ENCODE peak calls at places on chromosomes 2 and 18, in nine cellular contexts. One of them, this sample, is unnamed.

GRCh38 chr2:137521653-137522052 is 442.6 kb upstream of the HNMT start:
- DNase-seq in GM06990: no peak
- DNase-seq in spleen: no peak
- DNase-seq in dorsolateral prefrontal cortex: no peak
- DNase-seq in right cardiac atrium: no peak
- DNase-seq in uterus: no peak
- DNase-seq in psoas muscle: no peak
- DNase-seq in transverse colon: no peak
- DNase-seq in HCT116: no peak
- DNase-seq in this sample: no peak

GRCh38 chr2:222802502-222803196 is 58.2 kb upstream of the ACSL3 start:
- DNase-seq in psoas muscle: no peak
- DNase-seq in right cardiac atrium: no peak
- DNase-seq in spleen: no peak
- DNase-seq in dorsolateral prefrontal cortex: no peak
- DNase-seq in HCT116: no peak
- DNase-seq in uterus: no peak
- DNase-seq in GM06990: no peak
- DNase-seq in transverse colon: no peak
- DNase-seq in this sample: no peak

GRCh38 chr2:317501-318424 is 29.9 kb upstream of the ALKAL2 start:
- DNase-seq in HCT116: no peak
- DNase-seq in right cardiac atrium: no peak
- DNase-seq in GM06990: no peak
- DNase-seq in transverse colon: no peak
- DNase-seq in spleen: no peak
- DNase-seq in uterus: no peak
- DNase-seq in dorsolateral prefrontal cortex: no peak
- DNase-seq in psoas muscle: no peak
- DNase-seq in this sample: no peak

GRCh38 chr2:223414646-223415045 is 187.5 kb downstream of the SCG2 start:
- DNase-seq in psoas muscle: peak; percentile 40
- DNase-seq in right cardiac atrium: peak; percentile 82
- DNase-seq in GM06990: no peak
- DNase-seq in uterus: peak; percentile 53
- DNase-seq in spleen: no peak
- DNase-seq in HCT116: no peak
- DNase-seq in dorsolateral prefrontal cortex: no peak
- DNase-seq in transverse colon: no peak
- DNase-seq in this sample: no peak

GRCh38 chr2:144159264-144159663 is 360.7 kb downstream of the ZEB2 start:
- DNase-seq in GM06990: no peak
- DNase-seq in spleen: no peak
- DNase-seq in HCT116: no peak
- DNase-seq in psoas muscle: no peak
- DNase-seq in dorsolateral prefrontal cortex: no peak
- DNase-seq in transverse colon: no peak
- DNase-seq in right cardiac atrium: no peak
- DNase-seq in uterus: no peak
- DNase-seq in this sample: no peak

GRCh38 chr2:45496869-45497268 is 114.2 kb downstream of the SRBD1 start:
- DNase-seq in GM06990: no peak
- DNase-seq in HCT116: no peak
- DNase-seq in dorsolateral prefrontal cortex: no peak
- DNase-seq in transverse colon: no peak
- DNase-seq in uterus: no peak
- DNase-seq in spleen: no peak
- DNase-seq in psoas muscle: no peak
- DNase-seq in right cardiac atrium: no peak
- DNase-seq in this sample: no peak

GRCh38 chr18:75208055-75208835 is 694 bp downstream of the PTGR3 start:
- DNase-seq in psoas muscle: peak; percentile 63
- DNase-seq in dorsolateral prefrontal cortex: peak; percentile 44
- DNase-seq in spleen: peak; percentile 89
- DNase-seq in right cardiac atrium: peak; percentile 85
- DNase-seq in uterus: peak; percentile 45
- DNase-seq in GM06990: peak; percentile 72
- DNase-seq in HCT116: no peak
- DNase-seq in transverse colon: peak; percentile 64
- DNase-seq in this sample: peak; percentile 64

GRCh38 chr2:209526541-209526940 is 102.7 kb downstream of the MAP2 start:
- DNase-seq in GM06990: peak; percentile 12
- DNase-seq in right cardiac atrium: no peak
- DNase-seq in transverse colon: no peak
- DNase-seq in HCT116: no peak
- DNase-seq in uterus: no peak
- DNase-seq in spleen: no peak
- DNase-seq in dorsolateral prefrontal cortex: no peak
- DNase-seq in psoas muscle: no peak
- DNase-seq in this sample: no peak

GRCh38 chr2:182949052-182949451 is 82.6 kb upstream of the FRZB start:
- DNase-seq in psoas muscle: no peak
- DNase-seq in spleen: no peak
- DNase-seq in HCT116: no peak
- DNase-seq in uterus: no peak
- DNase-seq in transverse colon: no peak
- DNase-seq in right cardiac atrium: no peak
- DNase-seq in dorsolateral prefrontal cortex: no peak
- DNase-seq in GM06990: no peak
- DNase-seq in this sample: no peak

GRCh38 chr18:7207366-7207765 is 23.5 kb upstream of the LRRC30 start:
- DNase-seq in transverse colon: no peak
- DNase-seq in GM06990: no peak
- DNase-seq in uterus: no peak
- DNase-seq in spleen: no peak
- DNase-seq in right cardiac atrium: no peak
- DNase-seq in psoas muscle: no peak
- DNase-seq in dorsolateral prefrontal cortex: no peak
- DNase-seq in HCT116: no peak
- DNase-seq in this sample: no peak

GRCh38 chr2:3914243-3914642 is 210.9 kb downstream of the DCDC2C start:
- DNase-seq in spleen: no peak
- DNase-seq in HCT116: no peak
- DNase-seq in right cardiac atrium: no peak
- DNase-seq in uterus: no peak
- DNase-seq in GM06990: no peak
- DNase-seq in dorsolateral prefrontal cortex: no peak
- DNase-seq in transverse colon: no peak
- DNase-seq in psoas muscle: no peak
- DNase-seq in this sample: no peak

GRCh38 chr18:63160172-63160995 is 159.2 kb downstream of the BCL2 start:
- DNase-seq in psoas muscle: no peak
- DNase-seq in right cardiac atrium: no peak
- DNase-seq in HCT116: no peak
- DNase-seq in uterus: no peak
- DNase-seq in dorsolateral prefrontal cortex: no peak
- DNase-seq in GM06990: peak; percentile 61
- DNase-seq in spleen: peak; percentile 83
- DNase-seq in transverse colon: no peak
- DNase-seq in this sample: no peak

GRCh38 chr2:128365217-128365905 is 46.7 kb upstream of the HS6ST1 start:
- DNase-seq in GM06990: no peak
- DNase-seq in spleen: no peak
- DNase-seq in HCT116: no peak
- DNase-seq in right cardiac atrium: no peak
- DNase-seq in dorsolateral prefrontal cortex: no peak
- DNase-seq in uterus: no peak
- DNase-seq in transverse colon: no peak
- DNase-seq in psoas muscle: no peak
- DNase-seq in this sample: no peak

GRCh38 chr2:133817680-133818566 is 249.7 kb upstream of the NCKAP5 start:
- DNase-seq in GM06990: no peak
- DNase-seq in psoas muscle: no peak
- DNase-seq in HCT116: peak; percentile 85
- DNase-seq in uterus: no peak
- DNase-seq in dorsolateral prefrontal cortex: no peak
- DNase-seq in transverse colon: no peak
- DNase-seq in spleen: no peak
- DNase-seq in right cardiac atrium: no peak
- DNase-seq in this sample: no peak

GRCh38 chr2:46471-47345 is at the start of gene FAM110C:
- DNase-seq in uterus: peak; percentile 63
- DNase-seq in spleen: peak; percentile 80
- DNase-seq in right cardiac atrium: peak; percentile 91
- DNase-seq in transverse colon: peak; percentile 93
- DNase-seq in dorsolateral prefrontal cortex: peak; percentile 33
- DNase-seq in psoas muscle: peak; percentile 28
- DNase-seq in GM06990: no peak
- DNase-seq in HCT116: no peak
- DNase-seq in this sample: peak; percentile 53

GRCh38 chr18:79199691-79200374 is 130.6 kb downstream of the ATP9B start:
- DNase-seq in right cardiac atrium: no peak
- DNase-seq in GM06990: no peak
- DNase-seq in spleen: no peak
- DNase-seq in psoas muscle: no peak
- DNase-seq in dorsolateral prefrontal cortex: no peak
- DNase-seq in HCT116: no peak
- DNase-seq in uterus: no peak
- DNase-seq in transverse colon: no peak
- DNase-seq in this sample: peak; percentile 15

DNA sequence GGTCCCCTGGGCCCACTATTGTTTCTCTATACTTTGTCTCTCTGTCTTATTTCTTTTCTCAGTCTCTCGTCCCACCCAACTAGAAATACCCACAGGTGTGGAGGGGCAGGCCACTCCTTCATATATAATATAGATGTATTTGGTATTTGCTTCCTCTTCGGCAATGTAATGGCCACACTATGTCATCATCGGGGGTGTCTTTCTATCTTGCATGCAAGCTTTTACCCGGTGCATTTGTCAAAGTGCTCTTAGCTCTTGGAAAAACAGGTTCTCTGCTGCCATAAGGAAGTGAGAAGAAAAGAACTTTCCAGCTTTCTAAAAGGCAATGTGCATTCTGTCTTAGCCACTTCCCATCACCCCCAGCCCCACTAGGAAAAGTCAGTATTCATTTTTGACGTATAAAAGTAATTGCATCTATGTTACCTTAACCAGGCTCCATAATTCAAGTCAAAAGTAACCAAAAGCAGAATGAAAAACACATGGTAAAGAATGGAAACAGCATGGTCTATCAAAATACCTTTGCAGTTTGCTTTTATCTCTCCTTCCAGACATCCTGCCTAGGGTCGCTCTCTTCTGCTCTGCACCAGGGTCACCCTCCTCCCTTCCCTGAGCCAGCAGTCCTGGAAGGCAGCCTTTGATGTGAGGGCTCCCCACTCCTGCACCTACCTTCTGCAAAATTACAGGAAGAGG is 27.2 kb upstream of the FHL2 start:
- DNase-seq in uterus: no peak
- DNase-seq in GM06990: no peak
- DNase-seq in right cardiac atrium: no peak
- DNase-seq in psoas muscle: no peak
- DNase-seq in HCT116: no peak
- DNase-seq in spleen: no peak
- DNase-seq in transverse colon: no peak
- DNase-seq in dorsolateral prefrontal cortex: no peak
- DNase-seq in this sample: no peak
- H3K4me3 ChIP-seq in uterus: no peak overlapping the region
- H3K4me3 ChIP-seq in GM06990: no peak overlapping the region
- H3K4me3 ChIP-seq in right cardiac atrium: no peak overlapping the region
- H3K4me3 ChIP-seq in psoas muscle: no peak overlapping the region
- H3K4me3 ChIP-seq in HCT116: no peak overlapping the region
- H3K4me3 ChIP-seq in spleen: no peak overlapping the region
- H3K4me3 ChIP-seq in transverse colon: no peak overlapping the region
- H3K4me3 ChIP-seq in dorsolateral prefrontal cortex: no peak overlapping the region
- H3K4me3 ChIP-seq in this sample: no peak overlapping the region

GRCh38 chr18:42514522-42514921 is 559.5 kb downstream of the PIK3C3 start:
- DNase-seq in psoas muscle: no peak
- DNase-seq in GM06990: no peak
- DNase-seq in transverse colon: no peak
- DNase-seq in uterus: no peak
- DNase-seq in HCT116: no peak
- DNase-seq in dorsolateral prefrontal cortex: no peak
- DNase-seq in right cardiac atrium: no peak
- DNase-seq in spleen: no peak
- DNase-seq in this sample: no peak
- H3K4me3 ChIP-seq in psoas muscle: no peak overlapping the region
- H3K4me3 ChIP-seq in GM06990: no peak overlapping the region
- H3K4me3 ChIP-seq in transverse colon: no peak overlapping the region
- H3K4me3 ChIP-seq in uterus: no peak overlapping the region
- H3K4me3 ChIP-seq in HCT116: no peak overlapping the region
- H3K4me3 ChIP-seq in dorsolateral prefrontal cortex: no peak overlapping the region
- H3K4me3 ChIP-seq in right cardiac atrium: no peak overlapping the region
- H3K4me3 ChIP-seq in spleen: no peak overlapping the region
- H3K4me3 ChIP-seq in this sample: no peak overlapping the region

DNA sequence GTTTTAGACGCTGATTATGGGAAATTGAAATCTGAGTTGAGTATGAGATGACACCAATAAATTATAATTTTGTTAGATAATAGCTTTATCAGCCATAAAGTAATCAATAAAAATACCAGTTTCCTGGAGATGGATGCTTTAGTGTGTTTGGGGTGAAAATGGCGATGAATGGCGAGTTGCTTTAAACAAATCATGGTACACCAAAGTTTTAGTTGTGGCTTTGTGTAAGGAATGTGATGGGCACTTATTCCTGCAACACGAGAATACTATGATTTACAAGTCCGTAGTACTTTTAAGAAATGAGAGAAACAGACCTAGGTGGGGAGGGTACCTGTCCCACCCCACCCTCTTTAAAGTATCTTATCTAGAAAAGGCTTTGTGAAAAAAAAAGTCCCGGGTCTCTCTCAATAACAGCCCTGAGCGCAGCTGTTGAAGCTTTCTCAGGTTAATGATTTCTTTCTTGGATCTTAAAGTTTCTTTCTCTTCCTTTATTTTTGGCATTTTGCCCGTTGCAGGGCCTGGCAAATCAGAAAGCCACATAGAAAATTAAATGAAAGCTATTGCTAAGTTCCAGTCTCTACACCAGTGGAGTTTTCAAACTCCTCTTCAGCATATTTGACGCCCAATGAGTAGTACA is 1.5 kb upstream of the RRM2 start:
- DNase-seq in spleen: peak; percentile 0
- DNase-seq in uterus: no peak
- DNase-seq in GM06990: no peak
- DNase-seq in HCT116: no peak
- DNase-seq in transverse colon: peak; percentile 32
- DNase-seq in dorsolateral prefrontal cortex: no peak
- DNase-seq in right cardiac atrium: no peak
- DNase-seq in psoas muscle: no peak
- DNase-seq in this sample: no peak
- H3K4me3 ChIP-seq in spleen: peak overlapping the region; percentile 62
- H3K4me3 ChIP-seq in uterus: peak overlapping the region; percentile 42
- H3K4me3 ChIP-seq in GM06990: peak overlapping the region; percentile 90
- H3K4me3 ChIP-seq in HCT116: peak overlapping the region; percentile 96
- H3K4me3 ChIP-seq in transverse colon: peak overlapping the region; percentile 67
- H3K4me3 ChIP-seq in dorsolateral prefrontal cortex: peak overlapping the region; percentile 65
- H3K4me3 ChIP-seq in right cardiac atrium: peak overlapping the region; percentile 43
- H3K4me3 ChIP-seq in psoas muscle: peak overlapping the region; percentile 76
- H3K4me3 ChIP-seq in this sample: peak overlapping the region; percentile 61

DNA sequence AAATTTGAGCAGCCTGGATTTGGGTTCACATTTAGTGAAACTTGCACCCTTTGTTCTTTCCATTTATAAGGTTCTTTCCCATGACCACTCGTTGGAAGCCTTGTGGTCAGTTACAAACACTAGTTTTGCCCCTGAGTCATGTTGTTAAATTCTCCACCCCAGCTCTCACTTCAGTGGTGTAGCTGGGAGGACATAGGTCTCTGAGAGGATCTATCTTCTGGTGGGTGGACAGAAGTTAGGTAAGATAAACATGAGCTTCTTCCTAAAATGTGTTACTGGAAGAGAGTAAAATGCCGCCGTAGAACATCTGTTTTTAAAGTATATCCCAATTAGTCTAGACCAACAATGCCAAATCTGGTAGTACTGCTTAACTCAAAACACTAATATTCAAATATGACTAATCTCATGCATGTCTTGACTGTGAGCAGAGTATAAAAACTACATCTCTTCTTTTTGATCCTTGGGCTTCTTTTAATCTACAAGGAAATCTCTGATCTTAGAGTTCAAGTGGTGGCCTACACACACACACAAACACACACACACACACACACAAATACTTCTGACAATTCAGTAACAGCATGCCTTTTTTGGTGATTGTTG is 162.6 kb upstream of the FN1 start:
- DNase-seq in GM06990: no peak
- DNase-seq in HCT116: no peak
- DNase-seq in uterus: no peak
- DNase-seq in right cardiac atrium: no peak
- DNase-seq in psoas muscle: no peak
- DNase-seq in spleen: no peak
- DNase-seq in dorsolateral prefrontal cortex: no peak
- DNase-seq in transverse colon: no peak
- DNase-seq in this sample: no peak
- H3K4me3 ChIP-seq in GM06990: no peak overlapping the region
- H3K4me3 ChIP-seq in HCT116: no peak overlapping the region
- H3K4me3 ChIP-seq in uterus: no peak overlapping the region
- H3K4me3 ChIP-seq in right cardiac atrium: no peak overlapping the region
- H3K4me3 ChIP-seq in psoas muscle: no peak overlapping the region
- H3K4me3 ChIP-seq in spleen: no peak overlapping the region
- H3K4me3 ChIP-seq in dorsolateral prefrontal cortex: no peak overlapping the region
- H3K4me3 ChIP-seq in transverse colon: no peak overlapping the region
- H3K4me3 ChIP-seq in this sample: no peak overlapping the region

This sample was measured in CD4-positive, CD25-positive, alpha-beta regulatory T cell.